ENCODE peak calls at places on chromosomes 11 and 22, in nine cellular contexts. A, Z, I, C, D, X, B, L and Y are unnamed samples.

GRCh38 chr11:12465332-12465731 is 88.0 kb downstream of the PARVA start:
- DNase-seq in Z (no peak), A (no peak), L (no peak), D (no peak), B (no peak), X (no peak), I (no peak), C (no peak), Y (no peak)

GRCh38 chr11:65793144-65793581 is 6.3 kb downstream of the OVOL1 start:
- DNase-seq in I (no peak), D (no peak), X (no peak), C (peak), L (no peak), Z (no peak), A (no peak), B (no peak), Y (no peak)

GRCh38 chr11:67504023-67504949 is 877 bp downstream of the PITPNM1 start:
- DNase-seq in C (no peak), B (no peak), X (peak), D (peak), Z (no peak), A (peak), L (peak), I (no peak), Y (peak)

GRCh38 chr11:112523477-112523876 is 262.8 kb upstream of the PLET1 start:
- DNase-seq in I (no peak), D (no peak), Z (no peak), A (peak), L (peak), B (no peak), X (peak), C (no peak), Y (peak)

GRCh38 chr11:76910620-76911414 is 50.1 kb downstream of the ACER3 start:
- DNase-seq in Z (no peak), A (no peak), L (no peak), I (no peak), X (no peak), D (no peak), B (no peak), C (peak), Y (no peak)

GRCh38 chr11:4074266-4074665 is 20.3 kb upstream of the RRM1 start:
- DNase-seq in I (no peak), X (no peak), A (no peak), C (no peak), L (no peak), B (no peak), D (no peak), Z (no peak), Y (no peak)

GRCh38 chr22:45227645-45228400 is 12.9 kb downstream of the KIAA0930 start:
- DNase-seq in X (no peak), A (no peak), D (no peak), L (peak), C (peak), I (no peak), Z (no peak), B (no peak), Y (no peak)

GRCh38 chr11:46356911-46357482 is 9.7 kb downstream of the DGKZ start:
- DNase-seq in I (no peak), Z (peak), L (no peak), B (no peak), D (no peak), A (peak), C (no peak), X (no peak), Y (no peak)

GRCh38 chr22:46229701-46230100 is 20.4 kb downstream of the CDPF1 start:
- DNase-seq in Z (peak), I (no peak), L (no peak), A (no peak), D (no peak), C (no peak), X (no peak), B (no peak), Y (no peak)

GRCh38 chr11:17014321-17014773 is at the start of gene PLEKHA7:
- DNase-seq in C (no peak), D (peak), L (peak), B (no peak), Z (no peak), I (no peak), A (no peak), X (peak), Y (peak)

GRCh38 chr11:67544591-67545242 is 21.5 kb upstream of the CABP2 start:
- DNase-seq in C (peak), B (no peak), A (peak), Z (no peak), I (no peak), X (no peak), L (no peak), D (no peak), Y (no peak)

GRCh38 chr22:49301398-49302149 is 526.1 kb downstream of the BRD1 start:
- DNase-seq in X (no peak), Z (no peak), I (no peak), D (peak), C (peak), L (no peak), A (no peak), B (no peak), Y (no peak)

GRCh38 chr11:78061088-78061920 is 2.4 kb upstream of the THRSP start:
- DNase-seq in D (no peak), X (no peak), Z (no peak), C (no peak), L (no peak), A (no peak), B (no peak), I (no peak), Y (no peak)

GRCh38 chr11:76380161-76380976 is 563 bp downstream of the THAP12 start:
- DNase-seq in I (no peak), L (no peak), B (peak), D (peak), C (peak), X (peak), A (peak), Z (peak), Y (no peak)

GRCh38 chr11:123145661-123146060 is 49.4 kb downstream of the CLMP start:
- DNase-seq in Z (no peak), B (no peak), D (no peak), A (no peak), C (no peak), L (peak), I (no peak), X (no peak), Y (peak)

GRCh38 chr22:19523240-19524169 is 705 bp downstream of the CLDN5 start:
- DNase-seq in D (peak), A (peak), X (no peak), C (no peak), Z (peak), I (no peak), B (no peak), L (peak), Y (no peak)

GRCh38 chr11:89381094-89381493 is 110.1 kb downstream of the NOX4 start:
- DNase-seq in A (peak), B (no peak), L (no peak), D (no peak), Z (peak), I (peak), X (no peak), C (no peak), Y (no peak)

GRCh38 chr11:279966-280761 is 2.0 kb downstream of the NLRP6 start:
- DNase-seq in C (no peak), A (peak), L (no peak), B (no peak), I (no peak), X (no peak), Z (peak), D (peak), Y (no peak)

GRCh38 chr11:106156290-106156937 is 79.0 kb downstream of the AASDHPPT start:
- DNase-seq in B (no peak), I (peak), Z (peak), C (peak), A (peak), X (peak), D (no peak), L (peak), Y (no peak)

GRCh38 chr11:44797886-44798683 is 71.3 kb downstream of the TSPAN18 start:
- DNase-seq in Z (peak), B (no peak), X (peak), A (no peak), I (no peak), L (peak), C (no peak), D (peak), Y (no peak)

GRCh38 chr11:64865286-64866172 is 12.9 kb downstream of the EHD1 start:
- DNase-seq in C (no peak), Z (peak), A (peak), L (no peak), I (no peak), X (no peak), B (no peak), D (peak), Y (no peak)

GRCh38 chr11:86888164-86888977 is 66.8 kb downstream of the FZD4 start:
- DNase-seq in C (no peak), I (no peak), X (no peak), D (no peak), Z (peak), L (no peak), B (no peak), A (peak), Y (no peak)